ENCODE peak calls at places on chromosomes 1 and 21, in four cellular contexts. One of them, this sample, is unnamed.

GRCh38 chr1:231053493-231054162 is 13.6 kb upstream of the FAM89A start:
- DNase-seq in SK-N-SH: no peak
- DNase-seq in H1: no peak
- DNase-seq in K562: peak; percentile 85
- DNase-seq in this sample: no peak

GRCh38 chr21:43644609-43645008 is 14.7 kb downstream of the HSF2BP start:
- DNase-seq in K562: no peak
- DNase-seq in SK-N-SH: no peak
- DNase-seq in H1: no peak
- DNase-seq in this sample: no peak

GRCh38 chr1:161487483-161487827 is 17.8 kb upstream of the FCGR2A start:
- DNase-seq in H1: no peak
- DNase-seq in K562: peak; percentile 83
- DNase-seq in SK-N-SH: no peak
- DNase-seq in this sample: no peak

GRCh38 chr1:206967096-206967851 is 3.0 kb downstream of the FCAMR start:
- DNase-seq in K562: no peak
- DNase-seq in H1: no peak
- DNase-seq in SK-N-SH: no peak
- DNase-seq in this sample: no peak

GRCh38 chr1:25522240-25522639 is 21.2 kb upstream of the LDLRAP1 start:
- DNase-seq in SK-N-SH: no peak
- DNase-seq in H1: no peak
- DNase-seq in K562: no peak
- DNase-seq in this sample: no peak

GRCh38 chr1:30521261-30521865 is 202.0 kb downstream of the MATN1 start:
- DNase-seq in K562: no peak
- DNase-seq in SK-N-SH: no peak
- DNase-seq in H1: no peak
- DNase-seq in this sample: no peak

GRCh38 chr1:230515451-230516145 is 89.5 kb upstream of the PGBD5 start:
- DNase-seq in SK-N-SH: no peak
- DNase-seq in K562: no peak
- DNase-seq in H1: no peak
- DNase-seq in this sample: peak; percentile 26

GRCh38 chr1:39110325-39110851 is 84.2 kb downstream of the NDUFS5 start:
- DNase-seq in H1: no peak
- DNase-seq in K562: no peak
- DNase-seq in SK-N-SH: no peak
- DNase-seq in this sample: no peak

GRCh38 chr1:245322673-245323072 is 167.9 kb downstream of the KIF26B start:
- DNase-seq in SK-N-SH: no peak
- DNase-seq in H1: no peak
- DNase-seq in K562: no peak
- DNase-seq in this sample: no peak

GRCh38 chr1:240854367-240854766 is 242.4 kb upstream of the GREM2 start:
- DNase-seq in SK-N-SH: no peak
- DNase-seq in K562: no peak
- DNase-seq in H1: no peak
- DNase-seq in this sample: no peak

GRCh38 chr1:3727042-3727824 is 25.0 kb upstream of the CCDC27 start:
- DNase-seq in K562: peak; percentile 80
- DNase-seq in H1: no peak
- DNase-seq in SK-N-SH: peak; percentile 78
- DNase-seq in this sample: peak; percentile 73

GRCh38 chr1:219726480-219727272 is 113.8 kb upstream of the ZC3H11B start:
- DNase-seq in SK-N-SH: no peak
- DNase-seq in H1: no peak
- DNase-seq in K562: no peak
- DNase-seq in this sample: no peak

GRCh38 chr21:28337319-28337718 is 655.4 kb downstream of the LTN1 start:
- DNase-seq in SK-N-SH: peak; percentile 8
- DNase-seq in K562: no peak
- DNase-seq in H1: no peak
- DNase-seq in this sample: no peak

GRCh38 chr1:107964397-107965111 is 426 bp downstream of the VAV3 start:
- DNase-seq in H1: no peak
- DNase-seq in K562: no peak
- DNase-seq in SK-N-SH: peak; percentile 7
- DNase-seq in this sample: peak; percentile 68

GRCh38 chr1:106907795-106908194 is 148.7 kb upstream of the PRMT6 start:
- DNase-seq in SK-N-SH: no peak
- DNase-seq in H1: no peak
- DNase-seq in K562: no peak
- DNase-seq in this sample: no peak

GRCh38 chr1:94092210-94092613 is 28.7 kb downstream of the ABCA4 start:
- DNase-seq in SK-N-SH: peak; percentile 30
- DNase-seq in H1: no peak
- DNase-seq in K562: no peak
- DNase-seq in this sample: no peak

GRCh38 chr1:200429221-200429751 is 19.4 kb upstream of the ZNF281 start:
- DNase-seq in K562: peak; percentile 55
- DNase-seq in SK-N-SH: no peak
- DNase-seq in H1: no peak
- DNase-seq in this sample: no peak

GRCh38 chr1:170067253-170067819 is 7.2 kb downstream of the KIFAP3 start:
- DNase-seq in SK-N-SH: no peak
- DNase-seq in K562: peak; percentile 75
- DNase-seq in H1: no peak
- DNase-seq in this sample: no peak

GRCh38 chr21:28261291-28261690 is 731.4 kb downstream of the LTN1 start:
- DNase-seq in H1: no peak
- DNase-seq in SK-N-SH: no peak
- DNase-seq in K562: no peak
- DNase-seq in this sample: no peak

GRCh38 chr1:80624682-80625081 is 1176.1 kb upstream of the ADGRL2 start:
- DNase-seq in K562: no peak
- DNase-seq in SK-N-SH: no peak
- DNase-seq in H1: no peak
- DNase-seq in this sample: no peak

GRCh38 chr1:43452789-43453441 is 816 bp downstream of the HYI start:
- DNase-seq in K562: peak; percentile 59
- DNase-seq in H1: no peak
- DNase-seq in SK-N-SH: no peak
- DNase-seq in this sample: no peak

GRCh38 chr21:25936776-25937175 is 202.0 kb downstream of the GABPA start:
- DNase-seq in SK-N-SH: no peak
- DNase-seq in H1: no peak
- DNase-seq in K562: no peak
- DNase-seq in this sample: no peak

GRCh38 chr21:25931791-25932190 is 197.0 kb downstream of the GABPA start:
- DNase-seq in SK-N-SH: no peak
- DNase-seq in K562: no peak
- DNase-seq in H1: no peak
- DNase-seq in this sample: no peak

GRCh38 chr21:25934130-25934529 is 199.4 kb downstream of the GABPA start:
- DNase-seq in K562: no peak
- DNase-seq in H1: no peak
- DNase-seq in SK-N-SH: no peak
- DNase-seq in this sample: no peak

GRCh38 chr21:25938673-25939395 is 204.1 kb downstream of the GABPA start:
- DNase-seq in H1: no peak
- DNase-seq in K562: no peak
- DNase-seq in SK-N-SH: no peak
- DNase-seq in this sample: no peak

DNA sequence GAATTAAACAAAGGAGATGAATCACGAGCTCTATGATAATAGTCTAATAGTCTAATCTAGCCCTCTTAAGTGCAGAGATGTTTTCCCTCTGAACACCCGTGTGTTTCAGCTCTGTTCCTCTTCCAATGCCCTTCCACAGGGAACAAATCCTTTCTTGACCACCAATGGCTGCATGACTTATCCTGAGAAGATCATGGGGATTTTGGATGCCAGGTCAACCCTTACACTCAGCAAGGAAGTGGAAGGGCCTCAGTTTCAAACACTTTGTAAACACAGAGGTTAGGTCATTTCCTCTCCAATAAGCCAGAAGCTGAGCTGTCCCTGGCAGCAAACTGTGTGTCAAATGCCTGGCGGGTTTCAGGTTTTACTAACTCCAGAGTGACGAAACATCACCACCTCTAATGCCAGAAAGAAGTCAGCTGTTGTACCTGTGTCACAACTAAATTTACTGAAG is 200.0 kb downstream of the GABPA start:
- DNase-seq in H1: no peak
- DNase-seq in SK-N-SH: no peak
- DNase-seq in K562: no peak
- DNase-seq in this sample: no peak
- TF ChIP-seq TEAD4 in H1: no peak
- TF ChIP-seq TEAD4 in SK-N-SH: no peak
- TF ChIP-seq TEAD4 in K562: no peak
- TF ChIP-seq TEAD4 in this sample: no peak

GRCh38 chr1:13960376-13960987 is 260.5 kb downstream of the PRDM2 start:
- DNase-seq in K562: peak; percentile 80
- DNase-seq in H1: peak; percentile 53
- DNase-seq in SK-N-SH: peak; percentile 65
- DNase-seq in this sample: peak; percentile 82
- TF ChIP-seq TEAD4 in K562: no peak
- TF ChIP-seq TEAD4 in H1: peak; percentile 53
- TF ChIP-seq TEAD4 in SK-N-SH: no peak
- TF ChIP-seq TEAD4 in this sample: no peak

GRCh38 chr1:243399561-243400155 is 143.8 kb downstream of the SDCCAG8 start:
- DNase-seq in H1: no peak
- DNase-seq in SK-N-SH: no peak
- DNase-seq in K562: no peak
- DNase-seq in this sample: no peak

GRCh38 chr1:243408479-243408878 is 152.6 kb downstream of the SDCCAG8 start:
- DNase-seq in K562: no peak
- DNase-seq in SK-N-SH: no peak
- DNase-seq in H1: no peak
- DNase-seq in this sample: no peak

GRCh38 chr1:243407284-243408018 is 151.6 kb downstream of the SDCCAG8 start:
- DNase-seq in K562: no peak
- DNase-seq in H1: no peak
- DNase-seq in SK-N-SH: no peak
- DNase-seq in this sample: no peak

GRCh38 chr1:243397613-243398321 is 141.9 kb downstream of the SDCCAG8 start:
- DNase-seq in SK-N-SH: no peak
- DNase-seq in H1: no peak
- DNase-seq in K562: no peak
- DNase-seq in this sample: no peak

DNA sequence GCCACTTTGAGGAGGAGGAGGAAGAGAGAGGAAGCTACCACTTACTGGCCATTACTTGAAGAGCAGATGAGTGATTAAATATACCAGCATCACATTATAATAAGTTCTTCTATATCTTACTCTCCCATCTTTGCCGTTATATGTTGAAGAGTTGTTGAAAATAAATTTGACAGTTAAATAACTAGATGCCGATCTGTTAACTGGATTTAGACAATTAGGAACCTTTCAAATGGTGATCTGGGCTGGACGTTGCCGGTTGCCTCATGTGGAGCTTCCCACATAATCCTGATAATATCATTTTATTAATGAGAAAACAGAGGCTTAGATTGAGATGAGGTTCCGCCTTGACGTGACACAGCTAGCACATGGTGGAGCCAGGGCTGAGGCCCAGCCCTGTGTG is 147.0 kb downstream of the SDCCAG8 start:
- DNase-seq in K562: no peak
- DNase-seq in SK-N-SH: peak; percentile 19
- DNase-seq in H1: no peak
- DNase-seq in this sample: no peak
- TF ChIP-seq TEAD4 in K562: no peak
- TF ChIP-seq TEAD4 in SK-N-SH: no peak
- TF ChIP-seq TEAD4 in H1: no peak
- TF ChIP-seq TEAD4 in this sample: no peak

GRCh38 chr1:96865731-96866684 is 144.4 kb downstream of the PTBP2 start:
- DNase-seq in SK-N-SH: no peak
- DNase-seq in H1: no peak
- DNase-seq in K562: no peak
- DNase-seq in this sample: no peak
- TF ChIP-seq TEAD4 in SK-N-SH: no peak
- TF ChIP-seq TEAD4 in H1: no peak
- TF ChIP-seq TEAD4 in K562: no peak
- TF ChIP-seq TEAD4 in this sample: no peak

DNA sequence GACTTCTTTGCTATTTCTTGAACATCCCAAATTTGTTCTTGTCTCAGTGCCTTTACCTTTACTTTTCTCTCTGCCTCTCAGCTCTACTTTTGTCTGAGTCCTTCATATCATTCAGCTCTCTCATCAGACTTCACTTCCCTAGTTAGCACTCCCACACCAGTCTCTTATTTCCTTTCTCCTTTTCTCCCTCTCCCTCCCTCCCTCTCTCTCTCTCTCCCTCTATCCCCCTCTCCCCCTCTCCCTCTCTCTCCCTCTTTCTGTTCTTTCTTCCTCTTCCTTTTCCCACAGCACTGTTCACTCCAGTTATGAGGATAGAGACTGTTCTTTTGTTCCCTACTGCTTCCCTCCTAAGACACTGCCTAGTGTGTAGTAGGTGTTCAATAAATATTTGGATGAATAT is 154.9 kb downstream of the MAST2 start:
- DNase-seq in SK-N-SH: no peak
- DNase-seq in K562: no peak
- DNase-seq in H1: no peak
- DNase-seq in this sample: no peak
- TF ChIP-seq TEAD4 in SK-N-SH: no peak
- TF ChIP-seq TEAD4 in K562: no peak
- TF ChIP-seq TEAD4 in H1: no peak
- TF ChIP-seq TEAD4 in this sample: no peak

GRCh38 chr1:235631816-235632215 is 17.8 kb downstream of the GNG4 start:
- DNase-seq in SK-N-SH: no peak
- DNase-seq in H1: no peak
- DNase-seq in K562: no peak
- DNase-seq in this sample: no peak
- TF ChIP-seq TEAD4 in SK-N-SH: no peak
- TF ChIP-seq TEAD4 in H1: no peak
- TF ChIP-seq TEAD4 in K562: no peak
- TF ChIP-seq TEAD4 in this sample: no peak

GRCh38 chr1:248590055-248590454 is 7.4 kb downstream of the OR2T10 start:
- DNase-seq in SK-N-SH: no peak
- DNase-seq in K562: peak; percentile 1
- DNase-seq in H1: no peak
- DNase-seq in this sample: no peak

GRCh38 chr1:248589334-248589733 is 8.2 kb downstream of the OR2T10 start:
- DNase-seq in H1: no peak
- DNase-seq in SK-N-SH: no peak
- DNase-seq in K562: no peak
- DNase-seq in this sample: no peak

DNA sequence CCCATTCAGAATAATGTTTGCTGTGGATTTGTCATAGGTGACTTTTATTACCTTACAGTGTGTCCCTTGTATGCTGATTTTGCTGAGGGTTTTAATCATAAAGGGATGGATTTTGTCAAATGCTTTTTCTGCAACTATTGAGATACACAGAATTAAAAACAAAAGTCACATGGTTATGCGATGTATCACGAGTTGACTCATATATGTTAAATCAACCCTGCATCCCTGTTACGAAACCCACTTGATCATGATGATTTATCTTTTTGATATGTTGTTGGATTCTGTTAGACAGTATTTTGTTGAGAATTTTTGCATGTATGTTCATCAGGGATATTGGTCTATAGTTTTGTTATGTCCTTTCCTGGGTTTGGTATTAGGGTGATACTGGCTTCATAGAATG is 10.7 kb upstream of the OR2T34 start:
- DNase-seq in SK-N-SH: no peak
- DNase-seq in H1: no peak
- DNase-seq in K562: no peak
- DNase-seq in this sample: no peak
- TF ChIP-seq TEAD4 in SK-N-SH: no peak
- TF ChIP-seq TEAD4 in H1: no peak
- TF ChIP-seq TEAD4 in K562: no peak
- TF ChIP-seq TEAD4 in this sample: no peak

This sample was measured in WTC11.